ENCODE peak calls at places on chromosomes 4 and X, in nine cellular contexts. E, F, T, C, L, B, D, X and R are unnamed samples.

GRCh38 chr4:54063224-54063623 is 1.2 kb downstream of the CHIC2 start:
- DNase-seq in E (no peak), F (no peak), T (no peak), C (peak; percentile 52), L (no peak), B (no peak), D (peak; percentile 24), X (no peak), R (no peak)

GRCh38 chrX:13845721-13846378 is 29.0 kb upstream of the GPM6B start:
- DNase-seq in E (no peak), F (no peak), T (no peak), C (no peak), L (no peak), B (no peak), D (no peak), X (no peak), R (no peak)

GRCh38 chr4:115159141-115159540 is 45.7 kb upstream of the NDST4 start:
- DNase-seq in E (no peak), F (no peak), T (no peak), C (no peak), L (no peak), B (no peak), D (no peak), X (no peak), R (no peak)

GRCh38 chr4:6641164-6641970 is 882 bp downstream of the MRFAP1 start:
- DNase-seq in E (peak; percentile 18), F (no peak), T (peak; percentile 78), C (no peak), L (no peak), B (peak; percentile 35), D (no peak), X (peak; percentile 50), R (peak; percentile 75)

GRCh38 chr4:184100297-184100885 is 117.3 kb downstream of the ENPP6 start:
- DNase-seq in E (peak; percentile 23), F (no peak), T (peak; percentile 38), C (no peak), L (peak; percentile 80), B (peak; percentile 77), D (no peak), X (no peak), R (peak; percentile 51)

GRCh38 chr4:168021666-168022065 is 70.7 kb upstream of the ANXA10 start:
- DNase-seq in E (no peak), F (no peak), T (no peak), C (no peak), L (no peak), B (no peak), D (no peak), X (no peak), R (no peak)

GRCh38 chrX:113548308-113549015 is 707.8 kb upstream of the AMOT start:
- DNase-seq in E (no peak), F (peak; percentile 11), T (no peak), C (no peak), L (no peak), B (no peak), D (no peak), X (no peak), R (no peak)

GRCh38 chr4:13866881-13867280 is 239.4 kb upstream of the BOD1L1 start:
- DNase-seq in E (no peak), F (no peak), T (no peak), C (no peak), L (no peak), B (no peak), D (no peak), X (no peak), R (no peak)

DNA sequence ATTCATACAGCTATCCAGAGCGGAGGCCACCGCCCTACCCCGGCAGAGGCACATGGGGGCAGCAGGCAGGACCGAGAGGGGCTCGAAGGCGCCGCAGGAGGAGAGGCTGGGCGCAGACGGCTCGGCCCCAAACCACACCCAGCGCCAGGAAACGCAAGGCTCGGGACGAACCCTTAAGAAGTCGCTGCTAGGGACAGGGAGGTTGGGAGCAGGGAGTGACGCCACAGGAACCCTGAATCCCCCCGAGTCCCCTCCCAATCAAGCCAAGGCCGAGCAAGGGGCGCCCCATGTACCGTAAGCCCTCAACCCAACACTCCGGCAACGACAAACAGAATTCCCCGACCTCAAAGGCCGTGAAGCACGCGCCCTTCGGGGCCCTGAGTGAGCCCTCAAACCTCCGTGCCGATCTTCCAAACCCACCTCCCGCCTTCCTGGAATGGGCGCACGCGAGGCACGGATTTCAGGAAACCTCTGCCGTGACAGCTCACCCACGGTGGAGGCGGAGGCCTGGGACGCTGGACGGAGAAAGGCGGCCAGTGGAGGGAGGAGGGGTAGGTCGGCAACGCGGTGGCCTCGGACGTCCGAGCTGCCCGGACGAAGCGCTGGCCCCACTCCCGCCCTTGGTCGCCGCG is 1.8 kb downstream of the ZFYVE28 start:
- DNase-seq in E (no peak), F (no peak), T (peak; percentile 52), C (no peak), L (no peak), B (peak; percentile 35), D (peak; percentile 31), X (no peak), R (no peak)
- H3K4me3 ChIP-seq in E (peak overlapping the region; percentile 74), F (peak overlapping the region; percentile 49), T (no peak overlapping the region), C (no peak overlapping the region), L (peak overlapping the region; percentile 29), B (peak overlapping the region; percentile 36), D (peak overlapping the region; percentile 49), X (peak overlapping the region; percentile 33), R (no peak overlapping the region)

DNA sequence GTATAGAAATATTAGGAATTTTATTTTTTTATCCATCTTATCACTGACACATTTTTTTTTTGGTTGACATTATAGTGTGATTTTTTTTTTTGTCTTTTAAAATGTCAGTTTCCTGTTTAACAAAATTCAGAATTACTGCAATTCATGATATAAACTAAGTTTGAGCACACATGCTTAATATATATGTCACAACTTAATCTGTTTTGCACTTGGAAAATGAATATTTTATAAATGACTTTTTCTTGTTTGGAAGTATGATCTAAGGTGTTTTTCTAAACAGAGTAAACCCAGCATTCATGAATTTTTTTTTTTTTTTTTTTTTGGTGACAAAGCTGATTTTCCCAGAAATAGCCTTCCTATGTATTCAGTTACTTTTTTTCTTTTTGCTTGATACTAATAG is 2.4 kb downstream of the SMARCA5 start:
- DNase-seq in E (no peak), F (no peak), T (no peak), C (no peak), L (no peak), B (no peak), D (no peak), X (no peak), R (no peak)
- H3K4me3 ChIP-seq in E (peak overlapping the region; percentile 97), F (peak overlapping the region; percentile 99), T (no peak overlapping the region), C (peak overlapping the region; percentile 87), L (no peak overlapping the region), B (no peak overlapping the region), D (peak overlapping the region; percentile 92), X (no peak overlapping the region), R (peak overlapping the region; percentile 97)

GRCh38 chrX:153409414-153410101 is 1.7 kb upstream of the ZFP92 start:
- DNase-seq in E (no peak), F (no peak), T (no peak), C (peak; percentile 79), L (peak; percentile 51), B (no peak), D (no peak), X (no peak), R (no peak)

GRCh38 chrX:153410328-153410727 is 944 bp upstream of the ZFP92 start:
- DNase-seq in E (no peak), F (no peak), T (no peak), C (no peak), L (no peak), B (no peak), D (no peak), X (no peak), R (no peak)

GRCh38 chrX:153411988-153412574 is 809 bp downstream of the ZFP92 start:
- DNase-seq in E (no peak), F (no peak), T (no peak), C (no peak), L (no peak), B (no peak), D (no peak), X (no peak), R (no peak)

GRCh38 chrX:153411255-153411987 is at the start of gene ZFP92:
- DNase-seq in E (no peak), F (no peak), T (no peak), C (no peak), L (no peak), B (no peak), D (peak; percentile 70), X (no peak), R (peak; percentile 27)

DNA sequence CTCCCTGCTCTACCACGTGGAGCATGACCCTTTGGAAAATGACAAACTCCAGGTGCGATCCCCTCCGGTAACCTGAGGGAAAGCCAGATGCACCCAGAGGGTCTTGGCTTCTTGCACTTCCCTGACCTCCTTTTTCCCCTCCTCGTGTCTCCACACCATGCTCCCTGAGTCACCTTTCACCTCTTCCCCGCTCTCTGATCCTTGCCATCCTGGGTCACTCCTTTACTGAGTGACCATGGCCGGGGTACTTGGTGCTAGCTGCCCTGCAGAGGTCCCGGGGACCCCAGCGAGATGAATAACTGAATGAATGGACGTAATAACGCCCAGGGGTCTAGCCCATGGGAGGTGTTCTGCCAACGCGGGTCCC is 401 bp upstream of the ZFP92 start:
- DNase-seq in E (no peak), F (no peak), T (no peak), C (no peak), L (no peak), B (no peak), D (no peak), X (no peak), R (no peak)
- H3K4me3 ChIP-seq in E (peak overlapping the region; percentile 50), F (no peak overlapping the region), T (no peak overlapping the region), C (no peak overlapping the region), L (no peak overlapping the region), B (no peak overlapping the region), D (peak overlapping the region; percentile 61), X (peak overlapping the region; percentile 43), R (no peak overlapping the region)

GRCh38 chr4:41361831-41362646 is 105.3 kb downstream of the UCHL1 start:
- DNase-seq in E (no peak), F (no peak), T (no peak), C (no peak), L (no peak), B (no peak), D (no peak), X (no peak), R (no peak)

GRCh38 chr4:41359836-41360213 is 103.1 kb downstream of the UCHL1 start:
- DNase-seq in E (no peak), F (no peak), T (no peak), C (no peak), L (no peak), B (no peak), D (no peak), X (no peak), R (no peak)

GRCh38 chr4:41359069-41359769 is 102.5 kb downstream of the UCHL1 start:
- DNase-seq in E (peak; percentile 72), F (no peak), T (no peak), C (no peak), L (no peak), B (peak; percentile 35), D (peak; percentile 6), X (no peak), R (no peak)

GRCh38 chr4:41360911-41361830 is 104.4 kb downstream of the UCHL1 start:
- DNase-seq in E (no peak), F (no peak), T (peak; percentile 45), C (no peak), L (peak; percentile 69), B (peak; percentile 58), D (peak; percentile 9), X (no peak), R (peak; percentile 54)

DNA sequence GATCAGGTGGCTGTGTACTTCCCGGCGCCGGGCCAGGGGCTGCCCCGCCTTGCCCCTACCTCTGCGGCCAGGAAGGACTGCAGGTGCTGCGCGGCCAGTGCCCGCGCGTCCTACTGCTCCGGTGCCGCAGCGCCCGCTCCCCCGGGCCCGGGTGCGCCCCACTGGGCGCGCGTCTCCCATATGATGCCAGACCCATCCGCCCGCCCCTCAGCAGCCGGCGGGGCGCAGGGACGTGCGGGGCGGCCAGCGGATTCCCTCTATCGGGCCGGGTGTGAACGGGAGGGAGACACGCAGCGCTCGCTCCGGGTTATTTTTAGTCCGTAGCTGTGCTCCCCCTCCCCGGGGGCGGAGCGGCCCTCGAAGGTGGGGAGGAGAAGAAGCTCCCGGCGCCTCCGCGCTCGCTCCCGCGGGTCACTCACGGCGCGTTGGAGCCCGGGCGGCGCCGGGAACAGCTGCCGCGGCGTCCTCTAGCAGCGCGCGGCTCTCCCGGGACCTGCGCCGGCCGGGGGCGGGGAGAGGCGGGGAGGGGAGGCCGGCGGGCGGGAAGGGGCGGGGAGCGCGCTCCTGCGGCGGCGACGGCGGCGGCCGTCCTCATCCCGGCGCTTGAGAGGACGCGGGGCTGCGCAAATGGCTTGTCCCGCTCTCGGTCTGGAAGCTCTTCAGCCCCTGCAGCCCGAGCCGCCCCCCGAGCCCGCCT is 103.6 kb downstream of the UCHL1 start:
- DNase-seq in E (no peak), F (no peak), T (peak; percentile 78), C (no peak), L (peak; percentile 81), B (peak; percentile 87), D (peak; percentile 12), X (no peak), R (peak; percentile 82)
- H3K4me3 ChIP-seq in E (peak overlapping the region; percentile 85), F (peak overlapping the region; percentile 42), T (peak overlapping the region; percentile 75), C (peak overlapping the region; percentile 50), L (peak overlapping the region; percentile 84), B (peak overlapping the region; percentile 86), D (peak overlapping the region; percentile 35), X (peak overlapping the region; percentile 51), R (peak overlapping the region; percentile 96)